ENCODE peak calls at places on chromosomes 5 and 9, in ten cellular contexts. One of them, this sample, is unnamed. For H3K27me3, the result is how much of the 10 kb centered on the place peaks cover.

GRCh38 chr5:145244788-145245187 is 590.4 kb downstream of the PRELID2 start:
- DNase-seq in CD8-positive, alpha-beta T cell: no peak
- DNase-seq in Caco-2: no peak
- DNase-seq in A673: no peak
- DNase-seq in SK-N-SH: no peak
- DNase-seq in suprapubic skin: no peak
- DNase-seq in heart left ventricle: no peak
- DNase-seq in endodermal cell: no peak
- DNase-seq in dorsolateral prefrontal cortex: no peak
- DNase-seq in tibial artery: no peak
- DNase-seq in this sample: no peak

GRCh38 chr9:89426389-89426961 is 71.4 kb downstream of the SEMA4D start:
- DNase-seq in CD8-positive, alpha-beta T cell: no peak
- DNase-seq in Caco-2: no peak
- DNase-seq in A673: no peak
- DNase-seq in SK-N-SH: no peak
- DNase-seq in suprapubic skin: no peak
- DNase-seq in heart left ventricle: no peak
- DNase-seq in endodermal cell: no peak
- DNase-seq in dorsolateral prefrontal cortex: no peak
- DNase-seq in tibial artery: no peak
- DNase-seq in this sample: no peak

GRCh38 chr5:61801174-61801573 is 469.1 kb downstream of the ZSWIM6 start:
- DNase-seq in CD8-positive, alpha-beta T cell: no peak
- DNase-seq in Caco-2: no peak
- DNase-seq in A673: no peak
- DNase-seq in SK-N-SH: no peak
- DNase-seq in suprapubic skin: no peak
- DNase-seq in heart left ventricle: no peak
- DNase-seq in endodermal cell: no peak
- DNase-seq in dorsolateral prefrontal cortex: no peak
- DNase-seq in tibial artery: no peak
- DNase-seq in this sample: no peak

GRCh38 chr9:88092699-88093359 is 45.4 kb downstream of the SPATA31C2 start:
- DNase-seq in CD8-positive, alpha-beta T cell: no peak
- DNase-seq in Caco-2: peak
- DNase-seq in A673: no peak
- DNase-seq in SK-N-SH: no peak
- DNase-seq in suprapubic skin: no peak
- DNase-seq in heart left ventricle: no peak
- DNase-seq in endodermal cell: peak
- DNase-seq in dorsolateral prefrontal cortex: no peak
- DNase-seq in tibial artery: no peak
- DNase-seq in this sample: no peak

GRCh38 chr5:115543365-115543700 is 1.2 kb downstream of the FEM1C start:
- DNase-seq in CD8-positive, alpha-beta T cell: no peak
- DNase-seq in Caco-2: peak
- DNase-seq in A673: no peak
- DNase-seq in SK-N-SH: no peak
- DNase-seq in suprapubic skin: no peak
- DNase-seq in heart left ventricle: no peak
- DNase-seq in endodermal cell: no peak
- DNase-seq in dorsolateral prefrontal cortex: no peak
- DNase-seq in tibial artery: no peak
- DNase-seq in this sample: no peak

GRCh38 chr5:160507181-160507811 is 85.6 kb downstream of the PTTG1 start:
- DNase-seq in CD8-positive, alpha-beta T cell: no peak
- DNase-seq in Caco-2: no peak
- DNase-seq in A673: no peak
- DNase-seq in SK-N-SH: no peak
- DNase-seq in suprapubic skin: no peak
- DNase-seq in heart left ventricle: no peak
- DNase-seq in endodermal cell: peak
- DNase-seq in dorsolateral prefrontal cortex: peak
- DNase-seq in tibial artery: no peak
- DNase-seq in this sample: no peak

GRCh38 chr5:174371600-174372094 is 326.1 kb downstream of the NSG2 start:
- DNase-seq in CD8-positive, alpha-beta T cell: no peak
- DNase-seq in Caco-2: no peak
- DNase-seq in A673: peak
- DNase-seq in SK-N-SH: peak
- DNase-seq in suprapubic skin: no peak
- DNase-seq in heart left ventricle: no peak
- DNase-seq in endodermal cell: no peak
- DNase-seq in dorsolateral prefrontal cortex: no peak
- DNase-seq in tibial artery: no peak
- DNase-seq in this sample: peak

GRCh38 chr5:21774791-21775190 is 1078.4 kb downstream of the CDH12 start:
- DNase-seq in CD8-positive, alpha-beta T cell: no peak
- DNase-seq in Caco-2: no peak
- DNase-seq in A673: peak
- DNase-seq in SK-N-SH: no peak
- DNase-seq in suprapubic skin: no peak
- DNase-seq in heart left ventricle: no peak
- DNase-seq in endodermal cell: no peak
- DNase-seq in dorsolateral prefrontal cortex: no peak
- DNase-seq in tibial artery: no peak
- DNase-seq in this sample: peak

GRCh38 chr9:893843-894420 is 52.4 kb downstream of the DMRT1 start:
- DNase-seq in CD8-positive, alpha-beta T cell: peak
- DNase-seq in Caco-2: peak
- DNase-seq in A673: peak
- DNase-seq in SK-N-SH: peak
- DNase-seq in suprapubic skin: no peak
- DNase-seq in heart left ventricle: peak
- DNase-seq in endodermal cell: peak
- DNase-seq in dorsolateral prefrontal cortex: peak
- DNase-seq in tibial artery: no peak
- DNase-seq in this sample: peak

GRCh38 chr9:886886-887285 is 45.4 kb downstream of the DMRT1 start:
- DNase-seq in CD8-positive, alpha-beta T cell: no peak
- DNase-seq in Caco-2: no peak
- DNase-seq in A673: no peak
- DNase-seq in SK-N-SH: no peak
- DNase-seq in suprapubic skin: no peak
- DNase-seq in heart left ventricle: no peak
- DNase-seq in endodermal cell: no peak
- DNase-seq in dorsolateral prefrontal cortex: no peak
- DNase-seq in tibial artery: no peak
- DNase-seq in this sample: no peak

GRCh38 chr9:893115-893514 is 51.6 kb downstream of the DMRT1 start:
- DNase-seq in CD8-positive, alpha-beta T cell: no peak
- DNase-seq in Caco-2: no peak
- DNase-seq in A673: no peak
- DNase-seq in SK-N-SH: no peak
- DNase-seq in suprapubic skin: no peak
- DNase-seq in heart left ventricle: no peak
- DNase-seq in endodermal cell: no peak
- DNase-seq in dorsolateral prefrontal cortex: no peak
- DNase-seq in tibial artery: no peak
- DNase-seq in this sample: no peak

DNA sequence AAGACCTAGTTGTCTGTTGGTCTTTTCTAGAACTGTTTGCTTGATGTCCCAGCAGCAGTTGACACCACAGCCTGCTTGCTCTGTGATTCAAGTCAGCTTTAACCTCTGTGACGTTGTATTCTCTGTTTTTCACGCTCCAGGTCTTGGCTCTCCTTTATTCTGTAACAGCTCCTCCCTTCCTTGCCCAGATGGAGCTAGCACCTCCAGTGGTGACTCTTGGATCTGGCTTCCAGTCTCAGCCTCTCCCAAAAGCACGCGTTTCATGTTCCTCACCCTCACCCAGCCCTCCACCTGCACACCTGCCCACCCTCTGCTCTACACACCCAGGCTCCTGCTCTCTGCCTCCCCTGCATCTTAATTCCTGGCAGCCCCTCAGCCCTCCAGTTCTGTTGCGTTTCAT is 50.6 kb downstream of the DMRT1 start:
- DNase-seq in CD8-positive, alpha-beta T cell: no peak
- DNase-seq in Caco-2: no peak
- DNase-seq in A673: peak
- DNase-seq in SK-N-SH: no peak
- DNase-seq in suprapubic skin: no peak
- DNase-seq in heart left ventricle: no peak
- DNase-seq in endodermal cell: peak
- DNase-seq in dorsolateral prefrontal cortex: no peak
- DNase-seq in tibial artery: no peak
- DNase-seq in this sample: no peak
- TF ChIP-seq CTCF in CD8-positive, alpha-beta T cell: no peak
- TF ChIP-seq CTCF in Caco-2: peak
- TF ChIP-seq CTCF in A673: peak
- TF ChIP-seq CTCF in SK-N-SH: peak
- TF ChIP-seq CTCF in suprapubic skin: no peak
- TF ChIP-seq CTCF in heart left ventricle: no peak
- TF ChIP-seq CTCF in endodermal cell: peak
- TF ChIP-seq CTCF in dorsolateral prefrontal cortex: no peak
- TF ChIP-seq CTCF in tibial artery: no peak
- TF ChIP-seq CTCF in this sample: peak

GRCh38 chr5:159459951-159460538 is 129.8 kb upstream of the IL12B start:
- DNase-seq in CD8-positive, alpha-beta T cell: no peak
- DNase-seq in Caco-2: no peak
- DNase-seq in A673: peak
- DNase-seq in SK-N-SH: no peak
- DNase-seq in suprapubic skin: no peak
- DNase-seq in heart left ventricle: no peak
- DNase-seq in endodermal cell: no peak
- DNase-seq in dorsolateral prefrontal cortex: no peak
- DNase-seq in tibial artery: no peak
- DNase-seq in this sample: no peak
- H3K4me3 ChIP-seq in CD8-positive, alpha-beta T cell: no peak
- H3K4me3 ChIP-seq in Caco-2: no peak
- H3K4me3 ChIP-seq in A673: no peak
- H3K4me3 ChIP-seq in SK-N-SH: no peak
- H3K4me3 ChIP-seq in suprapubic skin: no peak
- H3K4me3 ChIP-seq in heart left ventricle: no peak
- H3K4me3 ChIP-seq in endodermal cell: no peak
- H3K4me3 ChIP-seq in dorsolateral prefrontal cortex: no peak
- H3K4me3 ChIP-seq in tibial artery: no peak
- H3K4me3 ChIP-seq in this sample: no peak

DNA sequence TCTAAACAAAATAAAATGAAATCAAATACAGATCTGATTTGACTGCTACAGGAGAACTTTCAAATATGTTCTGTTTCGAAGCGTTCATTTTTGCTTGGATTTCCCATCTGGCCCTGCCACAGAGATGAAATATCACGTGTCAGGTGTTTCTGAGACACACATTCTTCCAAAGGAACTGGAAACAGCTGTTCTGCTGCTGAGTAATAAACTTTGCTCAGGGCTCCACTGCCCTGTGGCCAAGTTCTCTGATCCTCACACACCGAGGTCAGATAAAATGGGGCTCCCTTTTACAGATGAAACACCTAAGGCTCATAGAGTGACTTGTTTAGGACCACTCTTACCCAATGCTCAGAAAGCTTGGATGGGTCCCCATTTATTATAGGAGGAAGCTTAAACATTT is 42.5 kb downstream of the FRMPD1 start:
- DNase-seq in CD8-positive, alpha-beta T cell: no peak
- DNase-seq in Caco-2: no peak
- DNase-seq in A673: no peak
- DNase-seq in SK-N-SH: no peak
- DNase-seq in suprapubic skin: no peak
- DNase-seq in heart left ventricle: no peak
- DNase-seq in endodermal cell: no peak
- DNase-seq in dorsolateral prefrontal cortex: no peak
- DNase-seq in tibial artery: no peak
- DNase-seq in this sample: no peak
- H3K27me3 ChIP-seq in CD8-positive, alpha-beta T cell: under half
- H3K27me3 ChIP-seq in Caco-2: under half
- H3K27me3 ChIP-seq in A673: half or more
- H3K27me3 ChIP-seq in SK-N-SH: under half
- H3K27me3 ChIP-seq in suprapubic skin: under half
- H3K27me3 ChIP-seq in heart left ventricle: under half
- H3K27me3 ChIP-seq in endodermal cell: under half
- H3K27me3 ChIP-seq in dorsolateral prefrontal cortex: under half
- H3K27me3 ChIP-seq in tibial artery: under half
- H3K27me3 ChIP-seq in this sample: under half

GRCh38 chr5:171848911-171849520 is 63.4 kb downstream of the SMIM23 start:
- DNase-seq in CD8-positive, alpha-beta T cell: no peak
- DNase-seq in Caco-2: no peak
- DNase-seq in A673: no peak
- DNase-seq in SK-N-SH: no peak
- DNase-seq in suprapubic skin: no peak
- DNase-seq in heart left ventricle: no peak
- DNase-seq in endodermal cell: no peak
- DNase-seq in dorsolateral prefrontal cortex: no peak
- DNase-seq in tibial artery: no peak
- DNase-seq in this sample: no peak
- TF ChIP-seq CTCF in CD8-positive, alpha-beta T cell: no peak
- TF ChIP-seq CTCF in Caco-2: no peak
- TF ChIP-seq CTCF in A673: no peak
- TF ChIP-seq CTCF in SK-N-SH: no peak
- TF ChIP-seq CTCF in suprapubic skin: no peak
- TF ChIP-seq CTCF in heart left ventricle: no peak
- TF ChIP-seq CTCF in endodermal cell: no peak
- TF ChIP-seq CTCF in dorsolateral prefrontal cortex: no peak
- TF ChIP-seq CTCF in tibial artery: peak
- TF ChIP-seq CTCF in this sample: no peak

This sample was measured in kidney epithelial cell.